ENCODE peak calls at places on chromosomes 16 and 17, in six cellular contexts. One of them, this sample, is unnamed.

GRCh38 chr17:17151055-17151454 is 55.1 kb downstream of the PLD6 start:
- DNase-seq in thoracic aorta: no peak
- DNase-seq in body of pancreas: no peak
- DNase-seq in MM.1S: no peak
- DNase-seq in CD8-positive, alpha-beta memory T cell: no peak
- DNase-seq in PC-9: peak; percentile 15
- DNase-seq in this sample: no peak

GRCh38 chr16:51129105-51129504 is 22.0 kb downstream of the SALL1 start:
- DNase-seq in thoracic aorta: no peak
- DNase-seq in body of pancreas: no peak
- DNase-seq in MM.1S: no peak
- DNase-seq in CD8-positive, alpha-beta memory T cell: no peak
- DNase-seq in PC-9: no peak
- DNase-seq in this sample: no peak

GRCh38 chr17:43669971-43670644 is 8.4 kb upstream of the MEOX1 start:
- DNase-seq in thoracic aorta: no peak
- DNase-seq in body of pancreas: peak; percentile 52
- DNase-seq in MM.1S: peak; percentile 33
- DNase-seq in CD8-positive, alpha-beta memory T cell: no peak
- DNase-seq in PC-9: peak; percentile 78
- DNase-seq in this sample: peak; percentile 83

GRCh38 chr16:17063156-17063555 is 407.6 kb downstream of the XYLT1 start:
- DNase-seq in thoracic aorta: no peak
- DNase-seq in body of pancreas: no peak
- DNase-seq in MM.1S: no peak
- DNase-seq in CD8-positive, alpha-beta memory T cell: no peak
- DNase-seq in PC-9: no peak
- DNase-seq in this sample: no peak

GRCh38 chr17:59417452-59417851 is 86.0 kb downstream of the YPEL2 start:
- DNase-seq in thoracic aorta: no peak
- DNase-seq in body of pancreas: no peak
- DNase-seq in MM.1S: no peak
- DNase-seq in CD8-positive, alpha-beta memory T cell: no peak
- DNase-seq in PC-9: no peak
- DNase-seq in this sample: no peak

GRCh38 chr16:25413962-25414361 is 156.3 kb upstream of the ZKSCAN2 start:
- DNase-seq in thoracic aorta: no peak
- DNase-seq in body of pancreas: no peak
- DNase-seq in MM.1S: no peak
- DNase-seq in CD8-positive, alpha-beta memory T cell: no peak
- DNase-seq in PC-9: no peak
- DNase-seq in this sample: no peak

GRCh38 chr17:75317671-75318070 is 28.4 kb upstream of the SLC25A19 start:
- DNase-seq in thoracic aorta: no peak
- DNase-seq in body of pancreas: no peak
- DNase-seq in MM.1S: no peak
- DNase-seq in CD8-positive, alpha-beta memory T cell: no peak
- DNase-seq in PC-9: no peak
- DNase-seq in this sample: no peak

GRCh38 chr17:75277664-75278071 is 6.6 kb upstream of the MIF4GD start:
- DNase-seq in thoracic aorta: no peak
- DNase-seq in body of pancreas: no peak
- DNase-seq in MM.1S: no peak
- DNase-seq in CD8-positive, alpha-beta memory T cell: no peak
- DNase-seq in PC-9: no peak
- DNase-seq in this sample: peak; percentile 56

GRCh38 chr16:49464877-49465504 is 91.4 kb downstream of the C16orf78 start:
- DNase-seq in thoracic aorta: no peak
- DNase-seq in body of pancreas: no peak
- DNase-seq in MM.1S: peak; percentile 71
- DNase-seq in CD8-positive, alpha-beta memory T cell: no peak
- DNase-seq in PC-9: no peak
- DNase-seq in this sample: no peak

GRCh38 chr17:76123749-76124581 is 17.1 kb downstream of the FOXJ1 start:
- DNase-seq in thoracic aorta: no peak
- DNase-seq in body of pancreas: no peak
- DNase-seq in MM.1S: no peak
- DNase-seq in CD8-positive, alpha-beta memory T cell: no peak
- DNase-seq in PC-9: no peak
- DNase-seq in this sample: no peak

GRCh38 chr16:88375236-88376052 is 7.3 kb upstream of the ZNF469 start:
- DNase-seq in thoracic aorta: no peak
- DNase-seq in body of pancreas: peak; percentile 1
- DNase-seq in MM.1S: no peak
- DNase-seq in CD8-positive, alpha-beta memory T cell: no peak
- DNase-seq in PC-9: no peak
- DNase-seq in this sample: no peak

DNA sequence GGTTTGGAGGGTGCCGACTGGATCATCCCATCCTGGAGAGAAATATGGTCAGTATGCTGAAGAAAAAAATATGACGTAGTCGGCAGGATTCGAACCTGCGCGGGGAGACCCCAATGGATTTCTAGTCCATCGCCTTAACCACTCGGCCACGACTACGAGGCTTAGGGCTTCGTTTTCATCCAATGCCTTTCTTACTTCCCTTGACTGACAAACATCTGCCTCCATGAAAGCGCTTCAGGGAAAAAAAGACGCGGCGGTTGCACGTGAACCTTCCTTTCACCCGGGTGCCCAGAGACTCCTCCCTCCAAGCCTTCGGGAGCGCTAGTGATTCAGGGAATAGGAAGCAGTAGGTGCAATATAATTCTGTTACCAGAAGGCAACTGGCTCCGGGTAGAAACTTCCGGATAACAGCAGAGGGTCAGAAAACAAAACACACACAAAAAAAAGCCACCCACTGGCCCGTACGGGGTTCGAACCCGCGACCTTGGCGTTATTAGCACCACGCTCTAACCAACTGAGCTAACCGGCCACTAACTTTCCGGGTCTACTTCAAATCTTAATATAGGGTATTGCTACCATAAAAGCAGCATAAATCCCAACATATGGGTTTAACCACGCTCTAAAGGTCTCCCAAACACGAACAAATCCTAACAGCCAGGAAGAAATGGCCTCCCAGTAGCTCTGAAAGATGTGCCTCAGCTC is 16.3 kb upstream of the AURKB start:
- DNase-seq in thoracic aorta: no peak
- DNase-seq in body of pancreas: peak; percentile 75
- DNase-seq in MM.1S: no peak
- DNase-seq in CD8-positive, alpha-beta memory T cell: no peak
- DNase-seq in PC-9: no peak
- DNase-seq in this sample: peak; percentile 89
- H3K4me3 ChIP-seq in thoracic aorta: peak overlapping the region; percentile 64
- H3K4me3 ChIP-seq in body of pancreas: no peak overlapping the region
- H3K4me3 ChIP-seq in MM.1S: no peak overlapping the region
- H3K4me3 ChIP-seq in CD8-positive, alpha-beta memory T cell: peak overlapping the region; percentile 40
- H3K4me3 ChIP-seq in PC-9: no peak overlapping the region
- H3K4me3 ChIP-seq in this sample: peak overlapping the region; percentile 51

GRCh38 chr17:81926451-81927144 is 937 bp downstream of the MAFG start:
- DNase-seq in thoracic aorta: no peak
- DNase-seq in body of pancreas: peak; percentile 88
- DNase-seq in MM.1S: peak; percentile 53
- DNase-seq in CD8-positive, alpha-beta memory T cell: peak; percentile 36
- DNase-seq in PC-9: peak; percentile 91
- DNase-seq in this sample: peak; percentile 87
- H3K4me1 ChIP-seq in thoracic aorta: peaks cover 38% of the 10 kb centered on the region
- H3K4me1 ChIP-seq in body of pancreas: peaks cover 51% of the 10 kb centered on the region
- H3K4me1 ChIP-seq in MM.1S: peaks cover 21% of the 10 kb centered on the region
- H3K4me1 ChIP-seq in CD8-positive, alpha-beta memory T cell: peaks cover 35% of the 10 kb centered on the region
- H3K4me1 ChIP-seq in PC-9: peaks cover 40% of the 10 kb centered on the region
- H3K4me1 ChIP-seq in this sample: peaks cover 8% of the 10 kb centered on the region

DNA sequence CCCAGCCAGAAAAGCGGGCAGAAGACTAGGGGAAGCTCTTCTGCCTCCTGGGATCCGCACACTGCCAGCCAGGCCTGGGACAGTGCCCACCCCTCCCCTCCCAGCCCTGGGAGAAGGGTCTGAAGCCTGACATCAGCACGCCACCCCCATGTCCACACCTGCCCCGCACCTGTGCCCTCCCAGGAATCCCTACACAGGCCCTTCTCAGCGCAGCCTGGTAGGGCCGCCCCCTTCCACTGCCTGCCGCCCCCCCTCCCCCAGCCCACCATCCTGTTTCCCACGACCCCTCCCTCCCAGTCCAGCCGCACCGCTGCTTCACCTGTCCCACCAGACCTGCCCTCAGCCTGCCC is 10.6 kb downstream of the ENPP7 start:
- DNase-seq in thoracic aorta: no peak
- DNase-seq in body of pancreas: no peak
- DNase-seq in MM.1S: no peak
- DNase-seq in CD8-positive, alpha-beta memory T cell: no peak
- DNase-seq in PC-9: no peak
- DNase-seq in this sample: no peak
- H3K4me3 ChIP-seq in thoracic aorta: no peak overlapping the region
- H3K4me3 ChIP-seq in body of pancreas: no peak overlapping the region
- H3K4me3 ChIP-seq in MM.1S: no peak overlapping the region
- H3K4me3 ChIP-seq in CD8-positive, alpha-beta memory T cell: no peak overlapping the region
- H3K4me3 ChIP-seq in PC-9: no peak overlapping the region
- H3K4me3 ChIP-seq in this sample: no peak overlapping the region

GRCh38 chr17:77429735-77429984 is 288.9 kb downstream of the SEC14L1 start:
- DNase-seq in thoracic aorta: no peak
- DNase-seq in body of pancreas: no peak
- DNase-seq in MM.1S: no peak
- DNase-seq in CD8-positive, alpha-beta memory T cell: no peak
- DNase-seq in PC-9: no peak
- DNase-seq in this sample: no peak
- H3K4me1 ChIP-seq in thoracic aorta: peaks cover 68% of the 10 kb centered on the region
- H3K4me1 ChIP-seq in body of pancreas: peaks cover 68% of the 10 kb centered on the region
- H3K4me1 ChIP-seq in MM.1S: no peaks in the 10 kb centered on the region
- H3K4me1 ChIP-seq in CD8-positive, alpha-beta memory T cell: peaks cover 98% of the 10 kb centered on the region
- H3K4me1 ChIP-seq in PC-9: peaks cover 12% of the 10 kb centered on the region
- H3K4me1 ChIP-seq in this sample: peaks cover 51% of the 10 kb centered on the region

DNA sequence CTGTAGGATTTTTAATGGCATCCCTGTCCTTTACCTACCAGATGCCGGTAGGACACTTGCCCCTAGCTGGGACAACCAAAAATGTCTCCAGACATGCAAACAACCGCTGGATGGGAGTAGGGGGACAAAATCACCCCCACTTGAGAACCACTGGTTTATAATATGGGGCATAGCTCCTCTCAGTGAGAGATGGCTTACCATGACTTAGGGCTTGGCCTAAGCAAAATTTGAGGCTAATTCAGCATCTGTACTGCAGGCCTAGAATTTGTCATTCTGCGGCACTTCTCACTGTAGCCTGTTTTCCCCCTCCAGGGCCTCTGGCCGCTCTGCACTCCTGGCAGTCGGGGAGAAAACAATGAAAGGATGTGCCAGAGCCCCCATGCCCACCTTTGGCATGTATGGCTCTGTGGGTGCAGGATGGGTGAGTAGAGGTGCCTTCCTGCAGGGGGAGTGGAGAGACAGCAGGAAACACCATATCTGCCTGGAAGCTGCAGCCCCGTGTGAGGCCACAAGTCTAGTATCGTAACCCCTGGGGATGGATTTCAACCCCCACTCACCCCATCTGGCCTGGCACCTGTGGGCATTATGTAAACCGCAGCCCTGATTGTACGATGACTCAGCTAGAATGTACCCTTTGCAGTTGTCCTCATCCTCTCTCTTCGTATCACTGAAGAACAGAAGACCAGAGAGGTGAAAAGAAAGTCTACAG is 268.1 kb downstream of the SOX9 start:
- DNase-seq in thoracic aorta: no peak
- DNase-seq in body of pancreas: no peak
- DNase-seq in MM.1S: peak; percentile 93
- DNase-seq in CD8-positive, alpha-beta memory T cell: no peak
- DNase-seq in PC-9: peak; percentile 86
- DNase-seq in this sample: peak; percentile 87
- H3K4me3 ChIP-seq in thoracic aorta: no peak overlapping the region
- H3K4me3 ChIP-seq in body of pancreas: no peak overlapping the region
- H3K4me3 ChIP-seq in MM.1S: no peak overlapping the region
- H3K4me3 ChIP-seq in CD8-positive, alpha-beta memory T cell: no peak overlapping the region
- H3K4me3 ChIP-seq in PC-9: no peak overlapping the region
- H3K4me3 ChIP-seq in this sample: no peak overlapping the region

GRCh38 chr17:40545660-40546059 is 19.6 kb downstream of the CCR7 start:
- DNase-seq in thoracic aorta: no peak
- DNase-seq in body of pancreas: no peak
- DNase-seq in MM.1S: no peak
- DNase-seq in CD8-positive, alpha-beta memory T cell: no peak
- DNase-seq in PC-9: no peak
- DNase-seq in this sample: no peak
- H3K4me1 ChIP-seq in thoracic aorta: no peaks in the 10 kb centered on the region
- H3K4me1 ChIP-seq in body of pancreas: peaks cover 25% of the 10 kb centered on the region
- H3K4me1 ChIP-seq in MM.1S: no peaks in the 10 kb centered on the region
- H3K4me1 ChIP-seq in CD8-positive, alpha-beta memory T cell: peaks cover 92% of the 10 kb centered on the region
- H3K4me1 ChIP-seq in PC-9: peaks cover 34% of the 10 kb centered on the region
- H3K4me1 ChIP-seq in this sample: peaks cover 69% of the 10 kb centered on the region

GRCh38 chr16:67242138-67242730 is 5.0 kb downstream of the FHOD1 start:
- DNase-seq in thoracic aorta: no peak
- DNase-seq in body of pancreas: no peak
- DNase-seq in MM.1S: no peak
- DNase-seq in CD8-positive, alpha-beta memory T cell: no peak
- DNase-seq in PC-9: no peak
- DNase-seq in this sample: no peak

GRCh38 chr16:67244387-67245188 is 2.7 kb downstream of the FHOD1 start:
- DNase-seq in thoracic aorta: peak; percentile 36
- DNase-seq in body of pancreas: peak; percentile 44
- DNase-seq in MM.1S: peak; percentile 88
- DNase-seq in CD8-positive, alpha-beta memory T cell: peak; percentile 78
- DNase-seq in PC-9: peak; percentile 71
- DNase-seq in this sample: peak; percentile 75

GRCh38 chr16:67245674-67246080 is 1.6 kb downstream of the FHOD1 start:
- DNase-seq in thoracic aorta: no peak
- DNase-seq in body of pancreas: no peak
- DNase-seq in MM.1S: no peak
- DNase-seq in CD8-positive, alpha-beta memory T cell: no peak
- DNase-seq in PC-9: no peak
- DNase-seq in this sample: no peak

GRCh38 chr16:67245189-67245585 is 2.1 kb downstream of the FHOD1 start:
- DNase-seq in thoracic aorta: no peak
- DNase-seq in body of pancreas: no peak
- DNase-seq in MM.1S: no peak
- DNase-seq in CD8-positive, alpha-beta memory T cell: no peak
- DNase-seq in PC-9: no peak
- DNase-seq in this sample: no peak

GRCh38 chr16:67243481-67243880 is 3.8 kb downstream of the FHOD1 start:
- DNase-seq in thoracic aorta: no peak
- DNase-seq in body of pancreas: no peak
- DNase-seq in MM.1S: no peak
- DNase-seq in CD8-positive, alpha-beta memory T cell: no peak
- DNase-seq in PC-9: no peak
- DNase-seq in this sample: no peak
- H3K4me3 ChIP-seq in thoracic aorta: no peak overlapping the region
- H3K4me3 ChIP-seq in body of pancreas: no peak overlapping the region
- H3K4me3 ChIP-seq in MM.1S: peak overlapping the region; percentile 93
- H3K4me3 ChIP-seq in CD8-positive, alpha-beta memory T cell: no peak overlapping the region
- H3K4me3 ChIP-seq in PC-9: no peak overlapping the region
- H3K4me3 ChIP-seq in this sample: no peak overlapping the region